ENCODE peak calls at places on chromosomes 4 and X, in nine cellular contexts. V is H7, X is endodermal cell, K is K562, L is AG09309, Q is lung, G is DND-41, S is fibroblast of pulmonary artery, P is BE2C. N is an unnamed sample.

GRCh38 chrX:154384284-154384892 is 5.3 kb downstream of the EMD start:
- DNase-seq in V (no peak), S (peak; percentile 44), K (peak; percentile 45), P (no peak), Q (no peak), L (no peak), G (no peak), X (no peak), N (no peak)

GRCh38 chr4:61335364-61335763 is 135.2 kb downstream of the ADGRL3 start:
- DNase-seq in S (no peak), X (no peak), G (no peak), K (no peak), V (no peak), P (no peak), L (no peak), Q (no peak), N (peak; percentile 17)

GRCh38 chr4:21226637-21227538 is 526.6 kb downstream of the PACRGL start:
- DNase-seq in V (no peak), Q (no peak), P (no peak), X (no peak), L (no peak), K (no peak), S (no peak), G (no peak), N (no peak)

GRCh38 chr4:13543091-13543581 is 1.2 kb downstream of the NKX3-2 start:
- DNase-seq in G (no peak), P (no peak), Q (no peak), K (no peak), X (peak; percentile 77), L (no peak), S (no peak), V (peak; percentile 51), N (no peak)

GRCh38 chr4:8171941-8172924 is 13.6 kb upstream of the ABLIM2 start:
- DNase-seq in X (no peak), K (no peak), S (no peak), Q (no peak), L (no peak), G (no peak), V (no peak), P (no peak), N (no peak)

GRCh38 chrX:130772313-130773140 is 130.5 kb downstream of the ENOX2 start:
- DNase-seq in G (no peak), P (no peak), K (peak; percentile 47), X (no peak), S (peak; percentile 11), V (no peak), L (peak; percentile 32), Q (no peak), N (no peak)

GRCh38 chrX:1242901-1243402 is 25.7 kb upstream of the CSF2RA start:
- DNase-seq in G (no peak), S (no peak), X (peak; percentile 82), V (peak; percentile 56), L (no peak), Q (no peak), P (no peak), K (no peak), N (no peak)

GRCh38 chr4:113540859-113541258 is 220.7 kb downstream of the CAMK2D start:
- DNase-seq in G (no peak), L (no peak), Q (no peak), X (no peak), V (no peak), S (peak; percentile 71), K (no peak), P (no peak), N (no peak)

GRCh38 chrX:23035493-23035892 is 35.7 kb downstream of the DDX53 start:
- DNase-seq in G (no peak), S (no peak), L (no peak), P (no peak), X (peak; percentile 56), V (no peak), Q (no peak), K (peak; percentile 10), N (no peak)

GRCh38 chrX:151680805-151681204 is 14.5 kb upstream of the PRRG3 start:
- DNase-seq in G (peak; percentile 56), V (peak; percentile 49), S (peak; percentile 12), Q (peak; percentile 65), L (no peak), P (peak; percentile 46), X (peak; percentile 91), K (peak; percentile 78), N (peak; percentile 17)

GRCh38 chrX:147859666-147860065 is 52.1 kb upstream of the FMR1 start:
- DNase-seq in S (no peak), K (no peak), Q (no peak), G (no peak), X (no peak), V (no peak), P (no peak), L (no peak), N (no peak)

GRCh38 chr4:38086515-38087226 is 126.5 kb downstream of the PTTG2 start:
- DNase-seq in P (no peak), G (no peak), K (no peak), S (no peak), V (no peak), Q (no peak), X (peak; percentile 58), L (no peak), N (no peak)
- H3K4me3 ChIP-seq in P (no peak overlapping the region), G (no peak overlapping the region), K (no peak overlapping the region), S (no peak overlapping the region), V (no peak overlapping the region), Q (no peak overlapping the region), X (no peak overlapping the region), L (no peak overlapping the region), N (no peak overlapping the region)

GRCh38 chr4:38856524-38857337 is at the start of gene TLR6:
- DNase-seq in V (peak; percentile 50), P (peak; percentile 46), K (peak; percentile 89), S (peak; percentile 74), L (no peak), G (peak; percentile 72), X (peak; percentile 82), Q (peak; percentile 38), N (peak; percentile 74)
- H3K4me3 ChIP-seq in V (no peak within 1 kb of the TSS), P (no peak within 1 kb of the TSS), K (peak within 1 kb of the TSS; percentile 20), S (peak within 1 kb of the TSS; percentile 46), L (no peak within 1 kb of the TSS), G (peak within 1 kb of the TSS; percentile 41), X (no peak within 1 kb of the TSS), Q (no peak within 1 kb of the TSS), N (peak within 1 kb of the TSS; percentile 16)

DNA sequence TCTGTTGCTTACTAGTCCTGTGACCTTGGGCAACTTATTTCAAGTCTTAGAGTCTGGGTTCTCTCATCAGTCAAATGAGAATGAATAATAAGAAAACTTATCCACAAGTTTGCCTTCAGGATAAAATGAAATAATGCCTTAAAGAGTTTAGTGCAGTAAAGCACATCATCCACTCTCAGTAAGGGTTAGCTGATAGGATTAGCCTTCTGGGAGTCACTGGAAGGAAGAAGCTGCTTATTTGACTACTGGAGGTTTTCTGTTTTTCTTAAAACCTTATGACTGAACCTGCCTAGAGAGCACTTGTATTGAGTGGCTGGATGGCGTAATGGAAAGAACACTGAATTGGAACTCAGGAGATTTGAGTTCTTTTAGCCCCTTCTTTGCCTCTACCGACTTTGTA is 1.8 kb downstream of the RNF128 start:
- DNase-seq in X (no peak), K (no peak), P (no peak), L (no peak), V (no peak), G (no peak), Q (no peak), S (no peak), N (no peak)
- H3K4me3 ChIP-seq in X (no peak overlapping the region), K (no peak overlapping the region), P (no peak overlapping the region), L (no peak overlapping the region), V (no peak overlapping the region), G (no peak overlapping the region), Q (no peak overlapping the region), S (no peak overlapping the region), N (no peak overlapping the region)

DNA sequence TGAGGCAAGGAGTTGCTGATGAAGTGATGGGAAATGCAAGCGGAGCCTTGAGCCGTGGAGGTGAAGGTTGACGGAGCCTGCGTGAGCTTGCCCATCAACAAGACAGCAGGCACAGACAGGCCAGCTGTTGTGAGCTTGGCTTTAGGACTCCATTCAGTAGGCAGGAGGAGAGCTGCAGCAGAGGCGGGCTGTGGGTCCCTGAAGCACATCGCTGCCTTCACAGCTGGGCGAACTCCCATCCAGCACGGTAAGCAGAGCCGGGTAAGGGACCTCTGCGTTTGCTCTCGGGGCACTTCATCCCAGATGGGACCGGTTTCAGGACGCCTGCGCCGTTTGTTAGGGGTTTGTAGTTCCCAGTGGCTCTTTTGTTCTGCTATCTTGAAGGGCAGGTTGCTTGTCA is 54.8 kb upstream of the CLDN34 start:
- DNase-seq in S (peak; percentile 25), P (no peak), X (peak; percentile 66), V (peak; percentile 85), K (no peak), L (no peak), G (no peak), Q (no peak), N (no peak)
- H3K4me3 ChIP-seq in S (no peak overlapping the region), P (no peak overlapping the region), X (no peak overlapping the region), V (no peak overlapping the region), K (no peak overlapping the region), L (no peak overlapping the region), G (no peak overlapping the region), Q (peak overlapping the region; percentile 3), N (no peak overlapping the region)

GRCh38 chrX:56574861-56575260 is 11.4 kb downstream of the UBQLN2 start:
- DNase-seq in G (no peak), S (no peak), L (no peak), K (no peak), X (no peak), V (no peak), Q (no peak), P (no peak), N (no peak)
- H3K4me3 ChIP-seq in G (no peak overlapping the region), S (no peak overlapping the region), L (no peak overlapping the region), K (no peak overlapping the region), X (no peak overlapping the region), V (no peak overlapping the region), Q (no peak overlapping the region), P (no peak overlapping the region), N (no peak overlapping the region)

GRCh38 chrX:125287282-125287681 is 32.4 kb upstream of the TEX13C start:
- DNase-seq in L (no peak), V (no peak), G (no peak), K (no peak), S (no peak), P (no peak), Q (no peak), X (no peak), N (no peak)
- H3K4me3 ChIP-seq in L (no peak overlapping the region), V (no peak overlapping the region), G (no peak overlapping the region), K (no peak overlapping the region), S (no peak overlapping the region), P (no peak overlapping the region), Q (no peak overlapping the region), X (no peak overlapping the region), N (no peak overlapping the region)

N was measured in HAP-1.